ENCODE peak calls at places on chromosomes 11 and 22, in six cellular contexts. One of them, this sample, is unnamed.

GRCh38 chr11:65766535-65766934 is 14.2 kb downstream of the AP5B1 start:
- DNase-seq in gastrocnemius medialis: no peak
- DNase-seq in Peyer's patch: no peak
- DNase-seq in adrenal gland: no peak
- DNase-seq in GM23338: no peak
- DNase-seq in ovary: no peak
- DNase-seq in this sample: peak; percentile 89

GRCh38 chr22:47337161-47337621 is 574.7 kb downstream of the TBC1D22A start:
- DNase-seq in gastrocnemius medialis: no peak
- DNase-seq in Peyer's patch: no peak
- DNase-seq in adrenal gland: peak; percentile 43
- DNase-seq in GM23338: no peak
- DNase-seq in ovary: no peak
- DNase-seq in this sample: peak; percentile 80

GRCh38 chr11:20512869-20513268 is 86.5 kb upstream of the SLC6A5 start:
- DNase-seq in gastrocnemius medialis: no peak
- DNase-seq in Peyer's patch: no peak
- DNase-seq in adrenal gland: no peak
- DNase-seq in GM23338: no peak
- DNase-seq in ovary: no peak
- DNase-seq in this sample: no peak

GRCh38 chr22:22593964-22594656 is 35.0 kb upstream of the PRAME start:
- DNase-seq in gastrocnemius medialis: no peak
- DNase-seq in Peyer's patch: peak; percentile 65
- DNase-seq in adrenal gland: peak; percentile 60
- DNase-seq in GM23338: peak; percentile 78
- DNase-seq in ovary: peak; percentile 27
- DNase-seq in this sample: no peak

GRCh38 chr22:44325718-44326548 is 13.2 kb upstream of the SHISAL1 start:
- DNase-seq in gastrocnemius medialis: no peak
- DNase-seq in Peyer's patch: no peak
- DNase-seq in adrenal gland: no peak
- DNase-seq in GM23338: no peak
- DNase-seq in ovary: no peak
- DNase-seq in this sample: no peak

GRCh38 chr22:22702159-22702873 is 57.9 kb downstream of the GGTLC2 start:
- DNase-seq in gastrocnemius medialis: no peak
- DNase-seq in Peyer's patch: no peak
- DNase-seq in adrenal gland: peak; percentile 16
- DNase-seq in GM23338: peak; percentile 64
- DNase-seq in ovary: no peak
- DNase-seq in this sample: no peak

GRCh38 chr22:50622723-50623327 is 5.1 kb downstream of the ARSA start:
- DNase-seq in gastrocnemius medialis: no peak
- DNase-seq in Peyer's patch: no peak
- DNase-seq in adrenal gland: no peak
- DNase-seq in GM23338: no peak
- DNase-seq in ovary: no peak
- DNase-seq in this sample: no peak

GRCh38 chr11:45021001-45021400 is 70.3 kb upstream of the TP53I11 start:
- DNase-seq in gastrocnemius medialis: no peak
- DNase-seq in Peyer's patch: no peak
- DNase-seq in adrenal gland: no peak
- DNase-seq in GM23338: no peak
- DNase-seq in ovary: no peak
- DNase-seq in this sample: no peak

GRCh38 chr11:124740277-124740882 is 638 bp downstream of the NRGN start:
- DNase-seq in gastrocnemius medialis: no peak
- DNase-seq in Peyer's patch: peak; percentile 60
- DNase-seq in adrenal gland: no peak
- DNase-seq in GM23338: peak; percentile 43
- DNase-seq in ovary: no peak
- DNase-seq in this sample: no peak

GRCh38 chr11:3121931-3122774 is 43.0 kb downstream of the OSBPL5 start:
- DNase-seq in gastrocnemius medialis: no peak
- DNase-seq in Peyer's patch: no peak
- DNase-seq in adrenal gland: no peak
- DNase-seq in GM23338: no peak
- DNase-seq in ovary: peak; percentile 17
- DNase-seq in this sample: no peak

GRCh38 chr11:61495801-61496601 is 12.5 kb upstream of the LRRC10B start:
- DNase-seq in gastrocnemius medialis: no peak
- DNase-seq in Peyer's patch: no peak
- DNase-seq in adrenal gland: no peak
- DNase-seq in GM23338: no peak
- DNase-seq in ovary: no peak
- DNase-seq in this sample: no peak

GRCh38 chr11:106276859-106277436 is 199.5 kb downstream of the AASDHPPT start:
- DNase-seq in gastrocnemius medialis: no peak
- DNase-seq in Peyer's patch: no peak
- DNase-seq in adrenal gland: no peak
- DNase-seq in GM23338: peak; percentile 56
- DNase-seq in ovary: no peak
- DNase-seq in this sample: no peak

GRCh38 chr11:100687630-100688395 is 725 bp downstream of the ARHGAP42 start:
- DNase-seq in gastrocnemius medialis: peak; percentile 56
- DNase-seq in Peyer's patch: peak; percentile 31
- DNase-seq in adrenal gland: peak; percentile 50
- DNase-seq in GM23338: peak; percentile 93
- DNase-seq in ovary: peak; percentile 53
- DNase-seq in this sample: peak; percentile 93

GRCh38 chr11:34313099-34313517 is 44.7 kb downstream of the ABTB2 start:
- DNase-seq in gastrocnemius medialis: peak; percentile 33
- DNase-seq in Peyer's patch: peak; percentile 22
- DNase-seq in adrenal gland: no peak
- DNase-seq in GM23338: peak; percentile 29
- DNase-seq in ovary: no peak
- DNase-seq in this sample: no peak

GRCh38 chr11:19511413-19512183 is 201.0 kb upstream of the NAV2 start:
- DNase-seq in gastrocnemius medialis: no peak
- DNase-seq in Peyer's patch: no peak
- DNase-seq in adrenal gland: peak; percentile 35
- DNase-seq in GM23338: no peak
- DNase-seq in ovary: peak; percentile 23
- DNase-seq in this sample: no peak

GRCh38 chr11:111942826-111943225 is 5.7 kb downstream of the DIXDC1 start:
- DNase-seq in gastrocnemius medialis: no peak
- DNase-seq in Peyer's patch: no peak
- DNase-seq in adrenal gland: no peak
- DNase-seq in GM23338: no peak
- DNase-seq in ovary: no peak
- DNase-seq in this sample: no peak

GRCh38 chr22:44587004-44587793 is 89.2 kb upstream of the RTL6 start:
- DNase-seq in gastrocnemius medialis: no peak
- DNase-seq in Peyer's patch: no peak
- DNase-seq in adrenal gland: no peak
- DNase-seq in GM23338: no peak
- DNase-seq in ovary: no peak
- DNase-seq in this sample: no peak

GRCh38 chr11:116066777-116067176 is 562.6 kb upstream of the CADM1 start:
- DNase-seq in gastrocnemius medialis: no peak
- DNase-seq in Peyer's patch: no peak
- DNase-seq in adrenal gland: no peak
- DNase-seq in GM23338: no peak
- DNase-seq in ovary: no peak
- DNase-seq in this sample: no peak

GRCh38 chr22:23856721-23857605 is 712 bp upstream of the SLC2A11 start:
- DNase-seq in gastrocnemius medialis: no peak
- DNase-seq in Peyer's patch: peak; percentile 52
- DNase-seq in adrenal gland: peak; percentile 65
- DNase-seq in GM23338: peak; percentile 83
- DNase-seq in ovary: peak; percentile 54
- DNase-seq in this sample: no peak

GRCh38 chr11:32080381-32080980 is 10.4 kb upstream of the RCN1 start:
- DNase-seq in gastrocnemius medialis: no peak
- DNase-seq in Peyer's patch: no peak
- DNase-seq in adrenal gland: no peak
- DNase-seq in GM23338: no peak
- DNase-seq in ovary: no peak
- DNase-seq in this sample: no peak
- H3K27me3 ChIP-seq in gastrocnemius medialis: no peaks in the 10 kb centered on the region
- H3K27me3 ChIP-seq in Peyer's patch: no peaks in the 10 kb centered on the region
- H3K27me3 ChIP-seq in adrenal gland: no peaks in the 10 kb centered on the region
- H3K27me3 ChIP-seq in GM23338: no peaks in the 10 kb centered on the region
- H3K27me3 ChIP-seq in ovary: no peaks in the 10 kb centered on the region
- H3K27me3 ChIP-seq in this sample: no peaks in the 10 kb centered on the region

DNA sequence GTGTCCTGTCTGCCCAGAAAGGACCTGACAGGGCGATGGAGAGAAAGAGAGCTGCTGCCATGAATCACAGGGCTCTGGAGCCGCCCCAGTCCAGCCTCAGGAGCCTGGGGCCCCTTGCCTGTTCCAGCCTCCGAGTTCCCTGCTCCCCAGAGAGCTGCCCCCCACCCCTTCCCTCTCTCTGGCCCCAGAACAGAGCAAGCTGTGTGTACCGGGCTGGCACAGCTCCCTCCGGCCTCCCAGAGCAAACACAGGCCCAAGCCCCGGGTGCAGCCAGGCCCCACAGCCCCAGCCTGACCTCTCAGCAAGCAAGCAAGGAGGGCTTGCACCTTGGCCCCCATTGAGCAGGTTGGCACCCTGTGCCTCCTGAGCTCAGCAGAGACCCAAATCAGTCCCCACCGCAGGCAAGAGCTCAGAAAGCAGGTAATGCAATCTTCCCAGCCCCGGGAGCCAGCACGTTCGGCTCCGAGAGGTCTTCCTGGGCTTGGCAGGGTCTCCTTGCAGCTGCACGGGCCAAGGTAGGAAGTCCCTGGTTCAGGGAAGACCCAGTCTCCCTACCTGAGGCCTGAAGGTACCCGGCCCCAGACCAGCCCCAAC is 1.4 kb downstream of the PACSIN3 start:
- DNase-seq in gastrocnemius medialis: no peak
- DNase-seq in Peyer's patch: no peak
- DNase-seq in adrenal gland: no peak
- DNase-seq in GM23338: peak; percentile 17
- DNase-seq in ovary: no peak
- DNase-seq in this sample: no peak
- H3K4me3 ChIP-seq in gastrocnemius medialis: peak overlapping the region; percentile 80
- H3K4me3 ChIP-seq in Peyer's patch: no peak overlapping the region
- H3K4me3 ChIP-seq in adrenal gland: no peak overlapping the region
- H3K4me3 ChIP-seq in GM23338: peak overlapping the region; percentile 96
- H3K4me3 ChIP-seq in ovary: peak overlapping the region; percentile 61
- H3K4me3 ChIP-seq in this sample: peak overlapping the region; percentile 91

GRCh38 chr11:126140106-126140931 is 71.1 kb downstream of the RPUSD4 start:
- DNase-seq in gastrocnemius medialis: no peak
- DNase-seq in Peyer's patch: no peak
- DNase-seq in adrenal gland: no peak
- DNase-seq in GM23338: no peak
- DNase-seq in ovary: no peak
- DNase-seq in this sample: no peak

GRCh38 chr11:126137146-126137545 is 74.3 kb downstream of the RPUSD4 start:
- DNase-seq in gastrocnemius medialis: no peak
- DNase-seq in Peyer's patch: no peak
- DNase-seq in adrenal gland: no peak
- DNase-seq in GM23338: no peak
- DNase-seq in ovary: no peak
- DNase-seq in this sample: no peak

GRCh38 chr11:126140932-126141291 is 70.5 kb downstream of the RPUSD4 start:
- DNase-seq in gastrocnemius medialis: no peak
- DNase-seq in Peyer's patch: no peak
- DNase-seq in adrenal gland: peak; percentile 51
- DNase-seq in GM23338: no peak
- DNase-seq in ovary: peak; percentile 82
- DNase-seq in this sample: no peak

GRCh38 chr11:126139541-126140091 is 71.8 kb downstream of the RPUSD4 start:
- DNase-seq in gastrocnemius medialis: no peak
- DNase-seq in Peyer's patch: no peak
- DNase-seq in adrenal gland: no peak
- DNase-seq in GM23338: peak; percentile 61
- DNase-seq in ovary: peak; percentile 74
- DNase-seq in this sample: no peak

DNA sequence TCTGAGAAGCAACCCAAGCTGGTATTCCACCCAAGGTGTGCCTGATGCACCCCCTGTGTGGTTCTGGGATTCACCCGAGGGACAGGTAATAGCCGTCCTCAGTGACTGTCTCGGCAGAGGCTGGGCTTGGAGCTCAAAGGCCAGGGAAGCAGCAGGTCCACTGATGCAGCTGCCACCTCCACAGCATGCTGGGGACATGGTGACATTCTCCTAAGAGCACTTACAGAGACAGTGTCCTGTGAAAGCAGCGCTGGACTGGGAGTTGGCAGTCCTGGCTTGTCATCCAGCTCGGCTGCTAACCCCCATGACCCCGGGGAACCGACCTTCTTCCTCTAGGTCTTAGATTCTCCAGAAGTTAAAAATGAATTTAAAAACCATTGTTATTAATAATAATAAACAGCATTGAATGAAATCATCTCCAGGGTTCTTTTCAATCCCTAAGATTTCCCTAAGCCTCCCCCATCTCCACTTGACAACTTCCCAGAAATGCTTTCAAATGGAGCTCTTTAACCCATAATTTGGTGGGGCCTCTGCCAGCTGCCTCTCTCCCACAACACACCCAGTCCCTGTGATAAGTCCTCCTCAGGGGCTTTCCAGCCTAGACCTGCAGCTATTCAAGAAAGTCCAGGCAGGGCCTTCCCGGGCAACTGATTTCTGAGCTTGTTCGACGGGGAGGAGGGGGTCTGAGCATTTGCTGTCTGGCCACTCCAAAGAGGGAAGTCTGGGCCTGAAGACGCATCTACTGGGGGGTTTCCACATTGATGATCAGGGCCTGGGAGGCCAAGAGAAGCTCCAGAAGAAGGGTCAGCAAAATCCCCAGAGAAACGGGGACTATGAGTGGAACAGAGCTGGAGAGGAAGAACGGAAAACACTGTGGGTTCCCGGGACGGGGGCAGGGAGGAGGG is 72.6 kb downstream of the RPUSD4 start:
- DNase-seq in gastrocnemius medialis: no peak
- DNase-seq in Peyer's patch: no peak
- DNase-seq in adrenal gland: no peak
- DNase-seq in GM23338: no peak
- DNase-seq in ovary: peak; percentile 64
- DNase-seq in this sample: no peak
- H3K27ac ChIP-seq in gastrocnemius medialis: no peak overlapping the region
- H3K27ac ChIP-seq in Peyer's patch: peak overlapping the region; percentile 63
- H3K27ac ChIP-seq in adrenal gland: no peak overlapping the region
- H3K27ac ChIP-seq in GM23338: peak overlapping the region; percentile 15
- H3K27ac ChIP-seq in ovary: no peak overlapping the region
- H3K27ac ChIP-seq in this sample: peak overlapping the region; percentile 84

GRCh38 chr22:38446018-38446601 is 8.9 kb downstream of the KCNJ4 start:
- DNase-seq in gastrocnemius medialis: no peak
- DNase-seq in Peyer's patch: no peak
- DNase-seq in adrenal gland: no peak
- DNase-seq in GM23338: no peak
- DNase-seq in ovary: no peak
- DNase-seq in this sample: no peak
- H3K27me3 ChIP-seq in gastrocnemius medialis: peaks cover 32% of the 10 kb centered on the region
- H3K27me3 ChIP-seq in Peyer's patch: no peaks in the 10 kb centered on the region
- H3K27me3 ChIP-seq in adrenal gland: no peaks in the 10 kb centered on the region
- H3K27me3 ChIP-seq in GM23338: peaks cover 2% of the 10 kb centered on the region
- H3K27me3 ChIP-seq in ovary: peaks cover 3% of the 10 kb centered on the region
- H3K27me3 ChIP-seq in this sample: peaks cover 68% of the 10 kb centered on the region

DNA sequence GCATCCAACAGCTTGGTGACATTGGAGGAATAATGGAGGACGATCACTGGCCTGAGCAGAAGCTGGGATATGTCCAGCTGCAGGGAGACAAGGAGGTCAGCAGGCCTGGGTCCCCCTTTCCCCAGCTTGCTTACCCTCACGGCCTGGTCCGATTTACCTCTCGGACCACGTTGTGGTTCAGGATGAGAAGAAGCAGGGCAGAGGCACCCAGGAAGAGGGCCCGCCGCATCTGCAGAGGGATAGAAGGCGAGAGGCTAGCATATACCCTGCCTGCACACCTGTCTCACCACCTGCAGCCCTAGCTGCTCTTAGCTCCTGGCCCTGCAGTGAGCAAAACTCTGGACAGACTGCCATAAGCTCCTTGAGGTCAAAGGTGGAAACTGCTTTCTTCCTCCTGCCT is 1.3 kb downstream of the RNF215 start:
- DNase-seq in gastrocnemius medialis: no peak
- DNase-seq in Peyer's patch: no peak
- DNase-seq in adrenal gland: no peak
- DNase-seq in GM23338: no peak
- DNase-seq in ovary: no peak
- DNase-seq in this sample: no peak
- H3K4me3 ChIP-seq in gastrocnemius medialis: no peak overlapping the region
- H3K4me3 ChIP-seq in Peyer's patch: no peak overlapping the region
- H3K4me3 ChIP-seq in adrenal gland: no peak overlapping the region
- H3K4me3 ChIP-seq in GM23338: peak overlapping the region; percentile 73
- H3K4me3 ChIP-seq in ovary: no peak overlapping the region
- H3K4me3 ChIP-seq in this sample: no peak overlapping the region